ENCODE peak calls at places on chromosome 14, in five cellular contexts. U is ovary; S is left ventricle myocardium inferior; B is hepatocyte; X is naive thymus-derived CD4-positive, alpha-beta T cell. O is an unnamed sample.
A peak's percentile ranks its signal among the peaks of the same experiment; 100 is the strongest.

GRCh38 chr14:53151867-53152626 is 1.1 kb downstream of the DDHD1 start:
- DNase-seq in S (peak; percentile 54), X (peak; percentile 52), B (peak; percentile 71), U (peak; percentile 61), O (no peak)

GRCh38 chr14:80387563-80387981 is 176.3 kb upstream of the DIO2 start:
- DNase-seq in X (no peak), S (no peak), U (no peak), B (no peak), O (no peak)

GRCh38 chr14:23008836-23009235 is 1.1 kb downstream of the C14orf93 start:
- DNase-seq in U (no peak), S (no peak), B (peak; percentile 22), X (no peak), O (no peak)

GRCh38 chr14:93207468-93208308 is 632 bp downstream of the UBR7 start:
- DNase-seq in S (peak; percentile 57), U (no peak), X (no peak), B (peak; percentile 75), O (no peak)

GRCh38 chr14:79265366-79265765 is 945.9 kb downstream of the DIO2 start:
- DNase-seq in X (no peak), U (no peak), B (no peak), S (no peak), O (no peak)

GRCh38 chr14:100294213-100294962 is 11.9 kb downstream of the SLC25A29 start:
- DNase-seq in X (no peak), S (peak; percentile 63), B (no peak), U (peak; percentile 20), O (no peak)

GRCh38 chr14:22870811-22871199 is 735 bp upstream of the LRP10 start:
- DNase-seq in B (no peak), S (no peak), X (no peak), U (no peak), O (no peak)

GRCh38 chr14:105398726-105399440 is 545 bp downstream of the TEX22 start:
- DNase-seq in U (peak; percentile 59), S (no peak), X (no peak), B (peak; percentile 48), O (no peak)

GRCh38 chr14:59583755-59584154 is 7.1 kb upstream of the CCDC175 start:
- DNase-seq in B (no peak), X (no peak), U (no peak), S (no peak), O (no peak)

GRCh38 chr14:92339426-92339825 is 16.5 kb downstream of the SLC24A4 start:
- DNase-seq in B (no peak), S (no peak), U (no peak), X (no peak), O (no peak)

GRCh38 chr14:65431951-65432350 is 19.4 kb downstream of the FUT8 start:
- DNase-seq in B (no peak), U (no peak), X (no peak), S (no peak), O (no peak)

GRCh38 chr14:61601923-61602732 is 93.2 kb upstream of the HIF1A start:
- DNase-seq in U (no peak), B (no peak), X (no peak), S (no peak), O (no peak)

GRCh38 chr14:101181717-101182313 is 278.3 kb upstream of the RTL1 start:
- DNase-seq in S (no peak), U (no peak), B (no peak), X (no peak), O (no peak)

GRCh38 chr14:54312166-54312801 is 84.5 kb upstream of the CDKN3 start:
- DNase-seq in U (no peak), S (no peak), B (peak; percentile 48), X (no peak), O (no peak)

GRCh38 chr14:103527408-103528157 is 1.4 kb upstream of the TRMT61A start:
- DNase-seq in U (no peak), X (no peak), B (no peak), S (no peak), O (no peak)

GRCh38 chr14:91244501-91244901 is at the start of gene GPR68:
- DNase-seq in B (peak; percentile 51), X (no peak), U (no peak), S (peak; percentile 58), O (no peak)
- H3K4me1 ChIP-seq in B (no peaks in the 10 kb centered on the region), X (peaks cover 51% of the 10 kb centered on the region), U (peaks cover 2% of the 10 kb centered on the region), S (peaks cover 5% of the 10 kb centered on the region), O (peaks cover 9% of the 10 kb centered on the region)

DNA sequence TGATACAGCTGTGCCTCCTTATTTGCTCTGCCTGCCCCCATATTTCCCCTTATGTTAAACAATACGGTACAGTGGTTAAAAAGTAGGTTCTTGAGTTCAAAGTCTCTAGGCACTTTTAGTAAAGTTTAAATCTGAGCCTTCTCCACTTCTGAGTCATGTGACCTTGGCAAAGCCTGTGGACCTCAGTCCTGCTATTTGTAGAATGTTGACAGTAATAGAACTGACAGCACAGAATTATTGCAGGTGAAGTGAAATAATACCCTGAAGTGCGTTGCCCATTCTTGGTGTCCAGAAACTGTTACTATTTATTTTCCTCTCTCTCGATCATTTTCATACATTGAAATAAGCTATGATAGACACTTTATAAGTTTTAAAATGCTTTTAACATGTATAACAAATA is 499.7 kb downstream of the EGLN3 start:
- DNase-seq in U (no peak), B (no peak), X (no peak), S (no peak), O (no peak)
- H3K27me3 ChIP-seq in U (no peaks in the 10 kb centered on the region), B (no peaks in the 10 kb centered on the region), X (no peaks in the 10 kb centered on the region), S (no peaks in the 10 kb centered on the region), O (no peaks in the 10 kb centered on the region)

DNA sequence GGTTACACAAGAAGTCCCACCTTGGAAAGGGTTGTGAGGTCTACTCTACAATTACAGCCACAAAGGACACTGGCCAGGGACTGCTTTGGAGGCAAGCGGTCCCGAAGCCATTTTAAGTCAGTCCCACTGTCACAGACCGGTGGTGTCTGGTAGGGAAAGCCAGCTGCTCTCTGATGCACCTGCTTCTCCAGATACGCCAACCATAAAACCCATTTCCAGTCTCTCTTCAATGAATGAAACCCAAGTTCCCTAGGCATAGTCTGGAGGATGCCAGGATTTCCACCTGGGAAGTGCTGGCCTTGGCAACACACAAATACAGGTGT is 32.6 kb downstream of the SYNE3 start:
- DNase-seq in X (no peak), S (no peak), U (peak; percentile 32), B (no peak), O (no peak)
- H3K4me1 ChIP-seq in X (no peaks in the 10 kb centered on the region), S (peaks cover 83% of the 10 kb centered on the region), U (peaks cover 20% of the 10 kb centered on the region), B (peaks cover 9% of the 10 kb centered on the region), O (peaks cover 18% of the 10 kb centered on the region)

DNA sequence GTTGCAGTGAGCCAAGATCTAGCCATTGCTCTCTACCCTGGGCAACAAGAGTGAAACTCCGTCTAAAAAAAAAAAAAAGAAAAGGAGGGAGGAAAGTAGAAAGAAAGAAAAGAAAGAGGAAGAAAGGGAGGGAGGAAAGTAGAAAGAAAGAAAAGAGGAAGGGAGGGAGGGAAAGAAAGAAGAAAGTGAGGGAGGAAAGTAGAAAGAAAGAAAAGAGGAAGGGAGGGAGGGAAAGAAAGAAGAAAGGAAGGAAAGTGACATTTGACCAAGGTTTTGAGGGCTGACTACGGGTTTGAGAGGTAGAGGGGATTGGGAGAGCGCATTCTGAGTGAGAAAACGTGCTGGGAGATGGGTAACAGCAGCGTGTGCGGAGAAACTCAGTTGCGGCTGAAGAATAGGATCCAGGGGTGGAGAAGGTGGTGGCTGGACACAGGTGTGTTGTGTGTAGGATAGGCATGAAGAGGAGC is 521 bp upstream of the PAPLN start:
- DNase-seq in B (no peak), X (no peak), S (no peak), U (no peak), O (no peak)
- H3K27me3 ChIP-seq in B (peaks cover 32% of the 10 kb centered on the region), X (no peaks in the 10 kb centered on the region), S (peaks cover 86% of the 10 kb centered on the region), U (no peaks in the 10 kb centered on the region), O (no peaks in the 10 kb centered on the region)

GRCh38 chr14:73731111-73731510 is 16.9 kb upstream of the PNMA1 start:
- DNase-seq in X (no peak), U (peak; percentile 21), B (no peak), S (no peak), O (no peak)
- H3K4me1 ChIP-seq in X (peaks cover 12% of the 10 kb centered on the region), U (peaks cover 12% of the 10 kb centered on the region), B (peaks cover 4% of the 10 kb centered on the region), S (peaks cover 61% of the 10 kb centered on the region), O (peaks cover 7% of the 10 kb centered on the region)

DNA sequence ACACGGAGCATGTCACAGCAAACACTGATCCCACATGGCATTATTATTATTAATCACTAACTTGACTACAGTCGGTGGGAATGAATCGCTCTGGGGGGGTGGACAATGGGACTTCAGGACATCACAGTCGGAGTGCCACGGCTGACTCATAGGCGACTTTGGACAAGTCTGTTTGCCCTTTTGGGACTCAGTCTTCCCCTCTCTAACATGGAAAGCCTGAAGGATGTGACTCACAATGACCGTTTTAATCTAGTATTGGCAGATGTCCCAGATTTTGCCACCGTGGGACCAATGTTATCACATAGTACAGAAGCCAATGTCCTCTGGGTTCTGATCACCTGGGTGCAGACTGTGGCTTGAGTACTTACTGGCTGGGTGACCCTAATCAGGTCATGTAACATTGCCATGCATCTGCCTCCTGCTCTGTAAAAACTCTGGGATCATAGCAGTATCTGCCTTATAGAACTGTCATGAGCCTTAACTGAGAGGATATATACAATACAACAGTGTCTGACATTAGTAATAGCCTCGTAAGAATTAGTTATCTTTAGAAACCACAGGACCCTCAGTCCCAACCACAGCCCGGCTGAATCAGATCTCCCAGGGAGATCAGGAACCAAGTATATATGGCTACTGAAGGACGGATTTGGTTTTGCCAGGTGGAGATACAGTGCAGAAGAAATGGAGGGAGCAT is 362.6 kb downstream of the BCL11B start:
- DNase-seq in X (no peak), B (no peak), U (no peak), S (no peak), O (no peak)
- H3K27me3 ChIP-seq in X (no peaks in the 10 kb centered on the region), B (no peaks in the 10 kb centered on the region), U (no peaks in the 10 kb centered on the region), S (peaks cover 96% of the 10 kb centered on the region), O (no peaks in the 10 kb centered on the region)

GRCh38 chr14:95515080-95515489 is 1.4 kb downstream of the SYNE3 start:
- DNase-seq in X (no peak), B (peak; percentile 51), S (peak; percentile 67), U (peak; percentile 61), O (no peak)
- H3K4me1 ChIP-seq in X (peaks cover 56% of the 10 kb centered on the region), B (peaks cover 23% of the 10 kb centered on the region), S (peaks cover 77% of the 10 kb centered on the region), U (peaks cover 27% of the 10 kb centered on the region), O (peaks cover 58% of the 10 kb centered on the region)

GRCh38 chr14:88247228-88247627 is 75.8 kb downstream of the KCNK10 start:
- DNase-seq in B (peak; percentile 30), U (no peak), S (no peak), X (no peak), O (no peak)

GRCh38 chr14:88242426-88242825 is 80.6 kb downstream of the KCNK10 start:
- DNase-seq in B (no peak), S (no peak), X (no peak), U (no peak), O (no peak)

GRCh38 chr14:88245321-88245720 is 77.7 kb downstream of the KCNK10 start:
- DNase-seq in S (no peak), X (no peak), U (no peak), B (peak; percentile 7), O (no peak)

GRCh38 chr14:88241810-88242209 is 81.3 kb downstream of the KCNK10 start:
- DNase-seq in S (no peak), X (no peak), B (no peak), U (no peak), O (no peak)
- H3K27me3 ChIP-seq in S (peaks cover 59% of the 10 kb centered on the region), X (no peaks in the 10 kb centered on the region), B (no peaks in the 10 kb centered on the region), U (no peaks in the 10 kb centered on the region), O (no peaks in the 10 kb centered on the region)

GRCh38 chr14:69047255-69047654 is 68.2 kb upstream of the ACTN1 start:
- DNase-seq in B (no peak), X (no peak), U (no peak), S (no peak), O (no peak)
- H3K4me1 ChIP-seq in B (peaks cover 63% of the 10 kb centered on the region), X (no peaks in the 10 kb centered on the region), U (peaks cover 48% of the 10 kb centered on the region), S (peaks cover 99% of the 10 kb centered on the region), O (peaks cover 84% of the 10 kb centered on the region)